ENCODE peak calls at places on chromosomes 6 and 20, in nine cellular contexts. T is stromal cell of bone marrow; O is activated CD8-positive, alpha-beta memory T cell treated with anti-CD3 and anti-CD28 coated beads, Interleukin-2, amount 50 U/mL, for 4 hours; L is EH; W is stimulated activated CD8-positive, alpha-beta memory T cell treated with anti-CD3 and anti-CD28 coated beads, Interleukin-15, amount 100 ng/mL, for 4 hours; V is T-helper 9 cell; G is NCI-H1417; B is activated effector memory CD4-positive, alpha-beta T cell treated with Interleukin-2 at 50 U/mL for 16 hours; U is Calu3. M is an unnamed sample.
A peak's percentile ranks its signal among the peaks of the same experiment; 100 is the strongest.

GRCh38 chr6:39488255-39488881 is 165.9 kb upstream of the KCNK16 start:
- DNase-seq in T (no peak), O (no peak), L (no peak), W (no peak), V (no peak), G (no peak), B (no peak), U (no peak), M (no peak)

GRCh38 chr20:55472704-55473103 is 532.6 kb downstream of the CBLN4 start:
- DNase-seq in T (no peak), O (no peak), L (no peak), W (no peak), V (no peak), G (no peak), B (no peak), U (no peak), M (no peak)

GRCh38 chr6:154487367-154488275 is 22.9 kb downstream of the CNKSR3 start:
- DNase-seq in T (no peak), O (no peak), L (peak; percentile 12), W (no peak), V (no peak), G (peak; percentile 68), B (no peak), U (no peak), M (no peak)

GRCh38 chr6:46926481-46926880 is 4.7 kb upstream of the ADGRF5 start:
- DNase-seq in T (no peak), O (no peak), L (peak; percentile 64), W (no peak), V (no peak), G (no peak), B (no peak), U (peak; percentile 40), M (no peak)

GRCh38 chr20:23350855-23351838 is 556 bp downstream of the NXT1 start:
- DNase-seq in T (no peak), O (peak; percentile 65), L (peak; percentile 55), W (peak; percentile 43), V (peak; percentile 54), G (peak; percentile 82), B (peak; percentile 44), U (peak; percentile 15), M (peak; percentile 51)

GRCh38 chr6:110949679-110950285 is 8.7 kb upstream of the GTF3C6 start:
- DNase-seq in T (no peak), O (no peak), L (peak; percentile 42), W (no peak), V (no peak), G (peak; percentile 33), B (no peak), U (no peak), M (no peak)

GRCh38 chr20:59148713-59149493 is 14.7 kb upstream of the ZNF831 start:
- DNase-seq in T (no peak), O (no peak), L (no peak), W (no peak), V (no peak), G (no peak), B (no peak), U (no peak), M (no peak)

GRCh38 chr6:108914235-108915022 is 66.2 kb downstream of the ARMC2 start:
- DNase-seq in T (no peak), O (peak; percentile 28), L (peak; percentile 6), W (no peak), V (peak; percentile 25), G (no peak), B (no peak), U (peak; percentile 64), M (no peak)

GRCh38 chr20:2692886-2693285 is 306 bp downstream of the EBF4 start:
- DNase-seq in T (no peak), O (peak; percentile 37), L (peak; percentile 15), W (no peak), V (peak; percentile 18), G (peak; percentile 68), B (peak; percentile 10), U (no peak), M (no peak)

GRCh38 chr6:148583631-148584030 is 163.2 kb upstream of the UST start:
- DNase-seq in T (no peak), O (no peak), L (no peak), W (no peak), V (no peak), G (no peak), B (no peak), U (no peak), M (no peak)

GRCh38 chr20:57685134-57685851 is 24.5 kb downstream of the PMEPA1 start:
- DNase-seq in T (no peak), O (no peak), L (no peak), W (no peak), V (no peak), G (peak; percentile 88), B (no peak), U (no peak), M (no peak)

GRCh38 chr6:148251286-148251685 is 91.4 kb upstream of the SASH1 start:
- DNase-seq in T (peak; percentile 61), O (no peak), L (peak; percentile 75), W (no peak), V (no peak), G (peak; percentile 66), B (no peak), U (no peak), M (no peak)

GRCh38 chr6:256169-256568 is 36.1 kb upstream of the DUSP22 start:
- DNase-seq in T (no peak), O (no peak), L (no peak), W (no peak), V (no peak), G (no peak), B (no peak), U (no peak), M (no peak)

GRCh38 chr6:13574149-13574570 is 241 bp upstream of the SIRT5 start:
- DNase-seq in T (peak; percentile 79), O (peak; percentile 95), L (peak; percentile 94), W (peak; percentile 88), V (peak; percentile 89), G (peak; percentile 95), B (peak; percentile 88), U (peak; percentile 91), M (peak; percentile 80)

GRCh38 chr6:17640477-17640917 is 40.4 kb downstream of the FAM8A1 start:
- DNase-seq in T (no peak), O (no peak), L (peak; percentile 19), W (no peak), V (no peak), G (no peak), B (no peak), U (no peak), M (no peak)

GRCh38 chr6:30896541-30896940 is 11.5 kb upstream of the GTF2H4 start:
- DNase-seq in T (no peak), O (no peak), L (no peak), W (no peak), V (no peak), G (no peak), B (no peak), U (no peak), M (no peak)

GRCh38 chr6:30719791-30720737 is at the start of gene TUBB:
- DNase-seq in T (peak; percentile 98), O (peak; percentile 92), L (peak; percentile 98), W (peak; percentile 89), V (peak; percentile 91), G (peak; percentile 99), B (peak; percentile 93), U (peak; percentile 98), M (peak; percentile 99)

GRCh38 chr6:92687278-92687677 is 732.1 kb downstream of the EPHA7 start:
- DNase-seq in T (no peak), O (no peak), L (no peak), W (no peak), V (no peak), G (no peak), B (no peak), U (no peak), M (no peak)

GRCh38 chr6:78984225-78984950 is 93.7 kb downstream of the PHIP start:
- DNase-seq in T (no peak), O (no peak), L (no peak), W (no peak), V (no peak), G (no peak), B (no peak), U (no peak), M (no peak)

GRCh38 chr20:7728373-7728772 is 211.9 kb downstream of the HAO1 start:
- DNase-seq in T (no peak), O (no peak), L (no peak), W (no peak), V (no peak), G (no peak), B (no peak), U (no peak), M (no peak)

GRCh38 chr20:56360899-56361199 is 2.1 kb downstream of the FAM210B start:
- DNase-seq in T (no peak), O (no peak), L (no peak), W (no peak), V (no peak), G (peak; percentile 48), B (no peak), U (no peak), M (peak; percentile 32)

GRCh38 chr20:54284928-54285704 is 77.2 kb downstream of the PFDN4 start:
- DNase-seq in T (no peak), O (no peak), L (peak; percentile 19), W (no peak), V (no peak), G (no peak), B (no peak), U (no peak), M (no peak)

GRCh38 chr6:46704562-46704961 is 16.9 kb downstream of the TDRD6 start:
- DNase-seq in T (peak; percentile 10), O (no peak), L (peak; percentile 0), W (no peak), V (no peak), G (peak; percentile 5), B (no peak), U (peak; percentile 19), M (peak; percentile 40)

GRCh38 chr6:64973142-64973541 is 733.9 kb downstream of the EYS start:
- DNase-seq in T (no peak), O (no peak), L (no peak), W (no peak), V (no peak), G (no peak), B (no peak), U (no peak), M (no peak)

GRCh38 chr6:139442188-139442625 is 67.8 kb upstream of the CITED2 start:
- DNase-seq in T (no peak), O (no peak), L (no peak), W (no peak), V (no peak), G (no peak), B (no peak), U (no peak), M (no peak)

GRCh38 chr6:107179004-107179403 is 63.7 kb upstream of the BEND3 start:
- DNase-seq in T (peak; percentile 11), O (no peak), L (peak; percentile 11), W (no peak), V (no peak), G (peak; percentile 33), B (no peak), U (peak; percentile 28), M (no peak)

GRCh38 chr6:27505209-27506027 is 32.5 kb upstream of the ZNF184 start:
- DNase-seq in T (no peak), O (peak; percentile 23), L (peak; percentile 43), W (no peak), V (peak; percentile 60), G (peak; percentile 84), B (peak; percentile 23), U (peak; percentile 88), M (peak; percentile 81)

GRCh38 chr6:7528565-7528964 is 12.9 kb upstream of the DSP start:
- DNase-seq in T (peak; percentile 68), O (no peak), L (peak; percentile 92), W (no peak), V (no peak), G (no peak), B (no peak), U (no peak), M (no peak)

GRCh38 chr6:7554533-7555275 is 13.2 kb downstream of the DSP start:
- DNase-seq in T (no peak), O (no peak), L (no peak), W (no peak), V (no peak), G (no peak), B (no peak), U (no peak), M (no peak)

GRCh38 chr20:20832715-20833114 is 120.3 kb upstream of the RALGAPA2 start:
- DNase-seq in T (no peak), O (no peak), L (no peak), W (no peak), V (no peak), G (no peak), B (no peak), U (no peak), M (no peak)

GRCh38 chr6:13142611-13143010 is 185.7 kb downstream of the TBC1D7 start:
- DNase-seq in T (no peak), O (no peak), L (no peak), W (no peak), V (no peak), G (no peak), B (no peak), U (no peak), M (no peak)